ENCODE peak calls at places on chromosome 13, in eight cellular contexts. K is CD8-positive, alpha-beta T cell; W is activated CD4-positive, alpha-beta T cell treated with anti-CD3 and anti-CD28 coated beads for 1 hour; G is mucosa of gallbladder; P is HuH-7; I is hepatic stellate cell; Z is stimulated activated CD8-positive, alpha-beta memory T cell treated with anti-CD3 and anti-CD28 coated beads, Interleukin-15, amount 100 ng/mL, for 24 hours; H is body of pancreas. J is an unnamed sample.

GRCh38 chr13:40102854-40103253 is 447.4 kb downstream of the COG6 start:
- DNase-seq in K (peak), W (peak), G (no peak), P (no peak), I (no peak), Z (peak), H (no peak), J (peak)

GRCh38 chr13:90806905-90807304 is 540.6 kb upstream of the MIR17HG start:
- DNase-seq in K (no peak), W (no peak), G (no peak), P (no peak), I (no peak), Z (no peak), H (no peak), J (no peak)

GRCh38 chr13:113397606-113398425 is 33.9 kb upstream of the GRTP1 start:
- DNase-seq in K (no peak), W (no peak), G (no peak), P (no peak), I (no peak), Z (no peak), H (no peak), J (no peak)

GRCh38 chr13:34017231-34017630 is 199.3 kb downstream of the RFC3 start:
- DNase-seq in K (no peak), W (no peak), G (no peak), P (no peak), I (no peak), Z (no peak), H (no peak), J (peak)

GRCh38 chr13:87537946-87538345 is 133.2 kb upstream of the SLITRK5 start:
- DNase-seq in K (no peak), W (no peak), G (no peak), P (no peak), I (no peak), Z (no peak), H (no peak), J (peak)

GRCh38 chr13:34256236-34256635 is 438.3 kb downstream of the RFC3 start:
- DNase-seq in K (no peak), W (no peak), G (no peak), P (no peak), I (no peak), Z (no peak), H (no peak), J (no peak)

GRCh38 chr13:45280751-45281634 is 60.0 kb downstream of the TPT1 start:
- DNase-seq in K (peak), W (no peak), G (peak), P (peak), I (peak), Z (peak), H (peak), J (peak)

GRCh38 chr13:65724261-65724660 is 1505.9 kb downstream of the PCDH9 start:
- DNase-seq in K (no peak), W (no peak), G (no peak), P (no peak), I (no peak), Z (no peak), H (no peak), J (no peak)

GRCh38 chr13:20997301-20998061 is 63.9 kb downstream of the LATS2 start:
- DNase-seq in K (no peak), W (no peak), G (no peak), P (no peak), I (peak), Z (no peak), H (no peak), J (peak)